ENCODE peak calls at places on chromosome 15, in seven cellular contexts. V, D, N, H, Z, M and O are unnamed samples.

GRCh38 chr15:80526556-80527340 is 122.6 kb downstream of the ARNT2 start:
- DNase-seq in Z (peak; percentile 84), D (no peak), V (peak; percentile 81), M (no peak), H (no peak), N (no peak), O (no peak)

GRCh38 chr15:57198654-57199241 is 177.6 kb upstream of the CGNL1 start:
- DNase-seq in M (no peak), H (peak; percentile 76), D (no peak), N (peak; percentile 93), Z (no peak), V (no peak), O (no peak)

GRCh38 chr15:89958107-89958805 is 42.9 kb upstream of the ZNF710 start:
- DNase-seq in N (no peak), D (no peak), H (no peak), M (no peak), V (no peak), Z (no peak), O (no peak)

GRCh38 chr15:78033864-78034263 is 43.6 kb downstream of the TBC1D2B start:
- DNase-seq in M (no peak), D (no peak), V (no peak), Z (peak; percentile 41), H (no peak), N (no peak), O (no peak)

GRCh38 chr15:61621146-61621545 is 392.0 kb upstream of the RORA start:
- DNase-seq in V (no peak), M (no peak), N (peak; percentile 69), D (no peak), H (peak; percentile 88), Z (no peak), O (no peak)

GRCh38 chr15:55589297-55589696 is 1.2 kb upstream of the PYGO1 start:
- DNase-seq in Z (no peak), D (no peak), N (no peak), V (no peak), M (no peak), H (no peak), O (no peak)

GRCh38 chr15:72197460-72198409 is at the start of gene GRAMD2A:
- DNase-seq in V (no peak), Z (no peak), M (no peak), D (peak; percentile 73), H (peak; percentile 91), N (peak; percentile 89), O (no peak)

GRCh38 chr15:40870716-40871115 is 3.3 kb downstream of the RHOV start:
- DNase-seq in V (no peak), D (no peak), M (no peak), N (no peak), Z (no peak), H (no peak), O (no peak)

GRCh38 chr15:80177151-80177550 is 24.4 kb downstream of the FAH start:
- DNase-seq in N (no peak), H (no peak), M (no peak), D (no peak), V (no peak), Z (no peak), O (no peak)

GRCh38 chr15:95522533-95522932 is 808.0 kb upstream of the NR2F2 start:
- DNase-seq in H (no peak), Z (peak; percentile 6), D (no peak), N (no peak), V (no peak), M (peak; percentile 30), O (no peak)

GRCh38 chr15:99435761-99436346 is 129.9 kb upstream of the MEF2A start:
- DNase-seq in H (peak; percentile 36), Z (no peak), N (no peak), V (no peak), D (no peak), M (no peak), O (no peak)

GRCh38 chr15:84924074-84924700 is 39.7 kb downstream of the SLC28A1 start:
- DNase-seq in H (peak; percentile 59), V (no peak), D (no peak), Z (no peak), M (no peak), N (no peak), O (no peak)

GRCh38 chr15:69131362-69132215 is 28.8 kb upstream of the GLCE start:
- DNase-seq in M (no peak), N (no peak), H (no peak), Z (no peak), V (no peak), D (no peak), O (no peak)

DNA sequence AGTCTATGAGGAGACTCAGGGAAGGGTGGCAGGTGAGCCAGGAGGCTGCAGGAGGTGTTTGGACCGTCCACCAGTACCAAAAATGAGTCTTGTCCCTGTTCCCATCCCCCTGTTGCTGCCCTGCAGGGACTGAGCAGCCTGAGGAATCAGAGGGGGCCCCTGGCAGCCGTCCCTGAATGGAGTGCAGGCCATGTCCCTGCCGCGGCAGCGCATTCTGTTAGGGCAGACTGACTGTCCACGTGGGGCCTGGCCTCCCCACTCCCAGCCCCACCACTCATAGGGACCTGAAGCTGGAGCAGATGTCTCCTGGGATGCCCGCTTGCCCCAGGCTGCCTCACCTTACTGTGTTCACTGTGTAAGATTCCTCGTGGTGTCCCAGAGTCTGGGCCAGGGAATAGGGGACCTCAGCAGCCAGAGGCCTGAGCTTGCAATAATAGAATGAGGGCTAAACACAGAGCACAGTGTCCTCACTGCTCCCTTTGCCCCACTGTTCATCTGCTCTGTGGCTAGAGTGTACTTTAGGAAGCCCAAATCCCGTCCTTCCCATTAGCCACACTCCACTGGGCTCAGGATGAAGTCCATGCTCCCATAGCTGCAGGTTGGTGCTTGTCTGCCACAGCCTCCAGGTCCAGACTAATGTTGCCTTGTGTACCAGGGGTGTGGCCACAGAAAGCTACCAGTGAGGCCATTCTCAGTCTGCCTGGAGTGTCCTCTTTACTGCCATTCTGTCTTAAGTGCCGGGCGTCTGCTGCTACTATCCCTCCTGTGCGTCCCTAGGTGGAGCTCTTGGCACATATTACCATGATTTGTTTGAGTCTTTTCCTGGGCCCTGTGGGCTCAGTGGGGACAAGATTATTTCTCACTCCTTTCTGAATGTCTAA is 63.2 kb downstream of the HCN4 start:
- DNase-seq in D (no peak), H (peak; percentile 88), Z (peak; percentile 65), V (no peak), M (peak; percentile 24), N (peak; percentile 89), O (peak; percentile 20)
- TF ChIP-seq CTCF in D (peak; percentile 19), H (peak; percentile 90), Z (peak; percentile 66), V (peak; percentile 59), M (peak; percentile 73), N (peak; percentile 95), O (peak; percentile 78)

GRCh38 chr15:83378921-83379561 is 68.1 kb upstream of the SH3GL3 start:
- DNase-seq in Z (no peak), D (no peak), V (no peak), M (no peak), N (peak; percentile 72), H (peak; percentile 58), O (no peak)

GRCh38 chr15:83380682-83381081 is 66.5 kb upstream of the SH3GL3 start:
- DNase-seq in N (peak; percentile 34), M (no peak), H (peak; percentile 83), Z (peak; percentile 26), D (no peak), V (no peak), O (no peak)

GRCh38 chr15:83380026-83380425 is 67.1 kb upstream of the SH3GL3 start:
- DNase-seq in M (no peak), H (no peak), Z (no peak), V (no peak), D (no peak), N (no peak), O (no peak)

DNA sequence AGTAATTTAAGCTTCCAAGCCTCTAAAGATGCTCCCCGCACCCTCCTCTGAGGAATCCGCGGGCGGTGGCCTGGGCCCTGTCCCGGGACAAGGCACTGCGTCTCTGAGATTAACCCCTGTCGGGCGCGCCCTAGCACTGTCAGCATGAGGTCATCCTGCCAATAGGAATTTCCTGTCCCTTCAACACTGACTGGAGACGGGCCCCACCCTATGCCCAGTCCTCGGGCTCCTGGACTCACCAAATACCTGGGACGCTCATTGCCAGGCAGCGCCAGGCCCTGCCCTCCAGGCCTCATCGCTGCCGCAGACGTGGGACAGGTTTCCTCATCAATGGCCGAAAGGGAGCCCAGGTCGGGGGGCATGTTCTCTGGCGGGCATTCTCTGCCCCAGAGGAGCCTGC is 67.6 kb upstream of the SH3GL3 start:
- DNase-seq in N (peak; percentile 59), V (no peak), D (no peak), M (no peak), Z (no peak), H (peak; percentile 52), O (no peak)
- H3K4me3 ChIP-seq in N (peak overlapping the region; percentile 67), V (no peak overlapping the region), D (no peak overlapping the region), M (no peak overlapping the region), Z (no peak overlapping the region), H (no peak overlapping the region), O (peak overlapping the region; percentile 36)

GRCh38 chr15:65414841-65415621 is 7.7 kb downstream of the IGDCC4 start:
- DNase-seq in N (peak; percentile 97), H (peak; percentile 94), Z (peak; percentile 76), D (no peak), V (no peak), M (no peak), O (no peak)
- TF ChIP-seq CTCF in N (no peak), H (peak; percentile 59), Z (peak; percentile 14), D (no peak), V (no peak), M (no peak), O (no peak)

GRCh38 chr15:51168700-51169099 is 74.0 kb upstream of the TNFAIP8L3 start:
- DNase-seq in H (no peak), D (no peak), N (no peak), Z (no peak), V (no peak), M (no peak), O (no peak)

GRCh38 chr15:51161491-51162260 is 67.0 kb upstream of the TNFAIP8L3 start:
- DNase-seq in D (no peak), M (no peak), V (no peak), Z (no peak), N (no peak), H (no peak), O (no peak)

GRCh38 chr15:51160484-51160883 is 65.8 kb upstream of the TNFAIP8L3 start:
- DNase-seq in H (no peak), N (no peak), M (no peak), Z (no peak), D (no peak), V (no peak), O (no peak)

GRCh38 chr15:51163843-51164242 is 69.1 kb upstream of the TNFAIP8L3 start:
- DNase-seq in N (peak; percentile 48), V (no peak), M (no peak), D (no peak), H (peak; percentile 57), Z (no peak), O (no peak)

GRCh38 chr15:51162865-51163762 is 68.4 kb upstream of the TNFAIP8L3 start:
- DNase-seq in M (peak; percentile 31), H (peak; percentile 89), D (peak; percentile 81), Z (peak; percentile 72), N (peak; percentile 82), V (no peak), O (peak; percentile 63)
- H3K4me3 ChIP-seq in M (peak overlapping the region; percentile 13), H (peak overlapping the region; percentile 33), D (no peak overlapping the region), Z (peak overlapping the region; percentile 46), N (no peak overlapping the region), V (no peak overlapping the region), O (peak overlapping the region; percentile 26)

GRCh38 chr15:75782926-75783325 is 60.3 kb upstream of the UBE2Q2 start:
- DNase-seq in D (no peak), M (no peak), H (peak; percentile 44), N (no peak), Z (no peak), V (no peak), O (no peak)
- TF ChIP-seq CTCF in D (no peak), M (no peak), H (no peak), N (no peak), Z (no peak), V (no peak), O (no peak)